ENCODE peak calls at places on chromosomes 2 and 18, in eight cellular contexts. H, F, D, Z, A, O, E and B are unnamed samples.

GRCh38 chr18:49562481-49563129 is 748 bp downstream of the LIPG start:
- DNase-seq in H (no peak), F (no peak), D (peak), Z (no peak), A (no peak), O (no peak), E (no peak), B (no peak)

GRCh38 chr2:95670167-95670566 is 78.4 kb downstream of the TRIM43 start:
- DNase-seq in H (no peak), F (no peak), D (no peak), Z (no peak), A (no peak), O (no peak), E (peak), B (no peak)

GRCh38 chr2:80303825-80304521 is 579 bp downstream of the LRRTM1 start:
- DNase-seq in H (no peak), F (no peak), D (peak), Z (no peak), A (no peak), O (no peak), E (no peak), B (no peak)

GRCh38 chr18:33123852-33124251 is 316.7 kb downstream of the CCDC178 start:
- DNase-seq in H (no peak), F (no peak), D (no peak), Z (no peak), A (no peak), O (no peak), E (no peak), B (no peak)

GRCh38 chr2:234463626-234464290 is 33.1 kb downstream of the ARL4C start:
- DNase-seq in H (peak), F (no peak), D (no peak), Z (no peak), A (no peak), O (peak), E (no peak), B (no peak)

GRCh38 chr2:234741976-234742375 is 209.8 kb upstream of the SH3BP4 start:
- DNase-seq in H (no peak), F (no peak), D (no peak), Z (no peak), A (no peak), O (no peak), E (peak), B (peak)

GRCh38 chr2:217451634-217452033 is 551.2 kb downstream of the TNS1 start:
- DNase-seq in H (no peak), F (peak), D (peak), Z (no peak), A (no peak), O (peak), E (peak), B (no peak)

GRCh38 chr2:218478544-218478943 is 59.6 kb downstream of the VIL1 start:
- DNase-seq in H (no peak), F (no peak), D (no peak), Z (no peak), A (no peak), O (no peak), E (no peak), B (no peak)

GRCh38 chr2:196166876-196167275 is 4.5 kb downstream of the STK17B start:
- DNase-seq in H (peak), F (no peak), D (no peak), Z (no peak), A (no peak), O (peak), E (peak), B (no peak)

GRCh38 chr18:8948471-8949149 is 153.9 kb upstream of the NDUFV2 start:
- DNase-seq in H (no peak), F (no peak), D (peak), Z (no peak), A (no peak), O (peak), E (peak), B (no peak)

GRCh38 chr18:62781262-62781661 is 65.9 kb downstream of the PHLPP1 start:
- DNase-seq in H (no peak), F (no peak), D (no peak), Z (no peak), A (no peak), O (no peak), E (no peak), B (no peak)

GRCh38 chr18:48023334-48024008 is 93.0 kb upstream of the SMAD2 start:
- DNase-seq in H (no peak), F (peak), D (peak), Z (no peak), A (no peak), O (no peak), E (peak), B (no peak)

GRCh38 chr2:48107326-48107925 is 201.1 kb upstream of the FBXO11 start:
- DNase-seq in H (no peak), F (peak), D (peak), Z (no peak), A (no peak), O (no peak), E (peak), B (no peak)

GRCh38 chr2:206275274-206276160 is 1.1 kb downstream of the ZDBF2 start:
- DNase-seq in H (peak), F (no peak), D (peak), Z (no peak), A (no peak), O (no peak), E (peak), B (no peak)

GRCh38 chr2:226673314-226673723 is 126.3 kb downstream of the IRS1 start:
- DNase-seq in H (no peak), F (no peak), D (peak), Z (peak), A (no peak), O (peak), E (peak), B (no peak)

GRCh38 chr2:9240745-9241144 is 34.1 kb downstream of the ASAP2 start:
- DNase-seq in H (no peak), F (no peak), D (no peak), Z (peak), A (no peak), O (no peak), E (peak), B (no peak)

GRCh38 chr2:76953733-76954347 is 568.3 kb downstream of the LRRTM4 start:
- DNase-seq in H (no peak), F (peak), D (peak), Z (no peak), A (no peak), O (peak), E (peak), B (no peak)

GRCh38 chr18:46213295-46213694 is 109.1 kb downstream of the HAUS1 start:
- DNase-seq in H (peak), F (peak), D (peak), Z (no peak), A (no peak), O (no peak), E (no peak), B (no peak)

GRCh38 chr18:73283032-73283431 is 415.2 kb upstream of the NETO1 start:
- DNase-seq in H (no peak), F (no peak), D (no peak), Z (no peak), A (no peak), O (no peak), E (peak), B (no peak)

GRCh38 chr2:99725810-99726209 is 236.0 kb upstream of the REV1 start:
- DNase-seq in H (no peak), F (no peak), D (no peak), Z (no peak), A (no peak), O (no peak), E (no peak), B (no peak)

DNA sequence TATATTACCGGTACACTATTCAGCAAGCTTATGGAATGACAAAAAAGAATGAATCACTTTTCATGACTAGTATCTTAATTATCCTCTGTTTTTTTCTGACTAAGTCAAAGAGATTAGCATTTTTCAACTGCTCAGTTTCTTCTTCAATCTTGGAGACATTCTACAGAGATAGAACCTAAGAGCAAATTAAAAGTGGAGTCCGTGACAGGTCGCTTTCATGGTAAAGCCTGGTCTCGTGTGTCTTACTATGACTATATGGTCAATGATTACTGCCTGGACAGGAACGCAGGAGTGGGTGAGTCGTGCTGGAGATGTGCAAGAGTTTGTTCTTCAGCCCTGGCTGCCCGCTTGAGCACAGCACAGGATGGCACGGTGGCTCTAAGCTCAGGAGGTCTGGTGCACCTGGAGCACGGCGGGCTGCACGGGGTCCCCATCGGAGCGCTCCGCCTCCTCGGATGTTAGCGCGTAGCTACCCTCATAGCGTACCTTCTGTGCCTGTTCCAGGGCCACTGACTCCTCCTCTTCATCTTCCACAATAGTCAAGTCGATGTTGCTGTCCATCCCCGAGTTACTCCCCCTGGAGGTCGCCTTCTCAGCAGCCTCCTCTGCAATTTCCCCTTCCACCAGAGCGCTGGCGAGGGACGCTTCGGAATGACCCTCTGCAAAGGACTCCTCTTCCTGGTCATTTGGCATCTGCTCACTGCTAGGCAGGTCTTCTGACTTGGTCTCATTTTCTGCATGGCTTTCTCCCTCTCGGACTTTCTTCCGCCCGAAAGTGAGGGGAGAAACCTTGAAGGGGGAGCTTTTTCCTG is 11.1 kb downstream of the CAVIN2 start:
- DNase-seq in H (no peak), F (no peak), D (peak), Z (no peak), A (no peak), O (no peak), E (peak), B (no peak)
- H3K4me3 ChIP-seq in H (no peak), F (no peak), D (no peak), Z (no peak), A (peak), O (no peak), E (no peak), B (no peak)

GRCh38 chr2:75562513-75562864 is 1.8 kb upstream of the EVA1A start:
- DNase-seq in H (no peak), F (peak), D (no peak), Z (no peak), A (no peak), O (no peak), E (peak), B (peak)

GRCh38 chr2:75560768-75561565 is at the start of gene EVA1A:
- DNase-seq in H (no peak), F (peak), D (peak), Z (no peak), A (no peak), O (peak), E (peak), B (peak)

GRCh38 chr2:75560022-75560767 is 544 bp downstream of the EVA1A start:
- DNase-seq in H (no peak), F (no peak), D (peak), Z (no peak), A (no peak), O (no peak), E (peak), B (peak)

GRCh38 chr2:75563591-75563990 is 2.9 kb upstream of the EVA1A start:
- DNase-seq in H (no peak), F (no peak), D (no peak), Z (no peak), A (no peak), O (no peak), E (no peak), B (no peak)

GRCh38 chr2:75561566-75562512 is 1.1 kb upstream of the EVA1A start:
- DNase-seq in H (no peak), F (no peak), D (no peak), Z (no peak), A (no peak), O (no peak), E (peak), B (peak)
- H3K4me3 ChIP-seq in H (no peak), F (peak), D (no peak), Z (no peak), A (no peak), O (peak), E (peak), B (no peak)

GRCh38 chr2:105785095-105785847 is 40.6 kb downstream of the NCK2 start:
- DNase-seq in H (no peak), F (no peak), D (no peak), Z (no peak), A (no peak), O (no peak), E (no peak), B (no peak)

GRCh38 chr2:105783972-105784371 is 39.3 kb downstream of the NCK2 start:
- DNase-seq in H (no peak), F (no peak), D (no peak), Z (no peak), A (no peak), O (no peak), E (no peak), B (no peak)

GRCh38 chr2:105782646-105783045 is 37.9 kb downstream of the NCK2 start:
- DNase-seq in H (peak), F (no peak), D (no peak), Z (no peak), A (no peak), O (no peak), E (no peak), B (no peak)

GRCh38 chr2:105783151-105783738 is 38.5 kb downstream of the NCK2 start:
- DNase-seq in H (peak), F (no peak), D (no peak), Z (no peak), A (no peak), O (no peak), E (no peak), B (no peak)

GRCh38 chr2:105784577-105784976 is 39.9 kb downstream of the NCK2 start:
- DNase-seq in H (no peak), F (no peak), D (no peak), Z (no peak), A (no peak), O (no peak), E (no peak), B (no peak)
- H3K4me3 ChIP-seq in H (no peak), F (no peak), D (no peak), Z (no peak), A (no peak), O (no peak), E (no peak), B (no peak)

GRCh38 chr2:28227498-28227897 is 165.2 kb upstream of the FOSL2 start:
- DNase-seq in H (no peak), F (no peak), D (no peak), Z (no peak), A (no peak), O (no peak), E (no peak), B (no peak)

GRCh38 chr2:28226558-28226957 is 166.1 kb upstream of the FOSL2 start:
- DNase-seq in H (no peak), F (no peak), D (no peak), Z (no peak), A (no peak), O (no peak), E (no peak), B (no peak)

GRCh38 chr2:28225472-28225915 is 167.2 kb upstream of the FOSL2 start:
- DNase-seq in H (no peak), F (no peak), D (no peak), Z (no peak), A (no peak), O (no peak), E (peak), B (no peak)

GRCh38 chr2:28228419-28228995 is 164.2 kb upstream of the FOSL2 start:
- DNase-seq in H (no peak), F (no peak), D (no peak), Z (no peak), A (no peak), O (no peak), E (no peak), B (no peak)

GRCh38 chr2:28224648-28225471 is 167.8 kb upstream of the FOSL2 start:
- DNase-seq in H (no peak), F (no peak), D (no peak), Z (no peak), A (no peak), O (peak), E (peak), B (no peak)
- H3K4me3 ChIP-seq in H (no peak), F (no peak), D (no peak), Z (no peak), A (no peak), O (no peak), E (no peak), B (no peak)

DNA sequence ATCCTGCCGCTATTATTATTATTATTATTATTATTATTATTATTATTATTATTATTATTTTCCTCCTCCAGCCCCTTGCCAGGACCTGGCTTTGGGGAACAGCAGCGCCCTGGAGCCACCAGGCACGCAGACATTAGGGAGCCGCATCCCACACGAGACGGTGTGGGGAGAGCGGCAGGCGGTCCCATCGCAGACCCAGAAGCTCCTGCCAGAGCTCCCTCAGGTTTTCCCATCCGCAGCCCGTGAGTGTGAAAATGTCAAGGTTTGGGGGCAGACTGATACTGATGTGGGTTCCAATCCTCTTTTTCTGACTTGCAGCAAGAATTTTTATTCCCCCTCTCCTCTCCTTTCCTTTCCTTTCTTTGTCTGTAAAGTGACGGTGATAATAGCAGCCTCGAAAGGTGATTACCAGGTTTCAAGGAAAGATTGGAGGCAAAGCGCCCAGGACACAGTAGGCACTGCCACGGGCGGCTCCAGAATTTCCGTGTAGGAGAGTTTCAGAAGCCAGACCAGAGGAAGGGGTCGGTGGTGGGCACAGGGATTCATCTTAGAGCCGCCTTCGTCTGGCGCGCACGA is 812 bp downstream of the SCTR start:
- DNase-seq in H (no peak), F (no peak), D (no peak), Z (no peak), A (no peak), O (no peak), E (no peak), B (no peak)
- H3K4me3 ChIP-seq in H (no peak), F (no peak), D (no peak), Z (no peak), A (no peak), O (no peak), E (no peak), B (no peak)

DNA sequence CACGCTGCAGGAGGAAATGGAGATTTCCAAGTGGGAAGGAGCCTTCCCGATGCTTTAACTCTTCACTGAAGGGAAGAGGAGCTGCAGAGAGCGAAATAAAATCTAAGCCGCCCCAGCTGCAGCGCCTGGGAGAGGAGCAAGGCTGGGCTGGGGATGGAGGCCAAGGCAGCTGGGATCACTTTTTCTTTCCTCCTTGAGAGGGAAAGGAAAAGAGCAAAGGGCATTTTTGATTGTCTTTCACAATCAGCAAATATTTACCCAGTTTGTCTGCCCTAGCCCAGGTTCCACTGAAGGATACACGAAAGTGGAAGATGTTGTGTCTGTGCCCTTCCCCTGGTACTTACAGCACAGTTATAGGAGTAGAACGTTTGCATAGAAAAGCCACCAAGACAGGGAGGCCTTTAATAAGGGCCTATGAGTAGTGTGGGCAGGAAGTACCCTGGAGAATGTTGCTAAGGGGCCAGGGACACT is 38.8 kb downstream of the EPAS1 start:
- DNase-seq in H (no peak), F (no peak), D (no peak), Z (no peak), A (no peak), O (no peak), E (no peak), B (no peak)
- H3K4me3 ChIP-seq in H (no peak), F (no peak), D (no peak), Z (no peak), A (peak), O (peak), E (peak), B (peak)

GRCh38 chr2:145524303-145524702 is 1004.4 kb upstream of the ZEB2 start:
- DNase-seq in H (no peak), F (no peak), D (no peak), Z (no peak), A (no peak), O (no peak), E (no peak), B (no peak)
- H3K4me3 ChIP-seq in H (no peak), F (no peak), D (no peak), Z (no peak), A (no peak), O (no peak), E (no peak), B (no peak)